ENCODE peak calls at places on chromosomes 1 and 21, in nine cellular contexts. M is right lobe of liver; J is CD8-positive, alpha-beta T cell; Y is pancreas; K is thoracic aorta; T is adrenal gland; G is BJ; I is AG10803; A is brain microvascular endothelial cell. C is an unnamed sample.

GRCh38 chr1:240714893-240715292 is 102.9 kb upstream of the GREM2 start:
- DNase-seq in M (no peak), J (no peak), Y (no peak), K (no peak), T (no peak), G (no peak), I (no peak), A (no peak), C (no peak)

GRCh38 chr1:117679868-117680267 is 74.0 kb downstream of the TENT5C start:
- DNase-seq in M (no peak), J (no peak), Y (no peak), K (no peak), T (no peak), G (no peak), I (no peak), A (no peak), C (no peak)

GRCh38 chr1:84260852-84261518 is 40.5 kb upstream of the SAMD13 start:
- DNase-seq in M (no peak), J (no peak), Y (no peak), K (no peak), T (no peak), G (no peak), I (no peak), A (no peak), C (no peak)

GRCh38 chr1:180586671-180587155 is 27.9 kb downstream of the OVAAL start:
- DNase-seq in M (no peak), J (no peak), Y (peak), K (no peak), T (peak), G (no peak), I (peak), A (peak), C (no peak)

GRCh38 chr1:110672753-110673108 is 2.0 kb downstream of the KCNA3 start:
- DNase-seq in M (no peak), J (peak), Y (no peak), K (no peak), T (no peak), G (no peak), I (no peak), A (no peak), C (no peak)

GRCh38 chr1:240295811-240296210 is 204.1 kb downstream of the FMN2 start:
- DNase-seq in M (no peak), J (no peak), Y (no peak), K (no peak), T (no peak), G (no peak), I (no peak), A (no peak), C (no peak)

GRCh38 chr1:60553730-60554129 is 480.2 kb upstream of the C1orf87 start:
- DNase-seq in M (no peak), J (no peak), Y (no peak), K (no peak), T (no peak), G (no peak), I (no peak), A (no peak), C (no peak)

GRCh38 chr1:166253076-166253779 is 86.4 kb upstream of the FAM78B start:
- DNase-seq in M (no peak), J (no peak), Y (no peak), K (no peak), T (no peak), G (no peak), I (no peak), A (no peak), C (no peak)

GRCh38 chr1:160083968-160084770 is 2.8 kb downstream of the KCNJ9 start:
- DNase-seq in M (peak), J (peak), Y (peak), K (no peak), T (peak), G (no peak), I (no peak), A (no peak), C (no peak)

GRCh38 chr1:36560621-36561364 is 78.1 kb upstream of the CSF3R start:
- DNase-seq in M (no peak), J (no peak), Y (no peak), K (no peak), T (no peak), G (no peak), I (no peak), A (no peak), C (no peak)

GRCh38 chr1:54774820-54775498 is 10.6 kb upstream of the PARS2 start:
- DNase-seq in M (no peak), J (no peak), Y (no peak), K (no peak), T (no peak), G (no peak), I (no peak), A (peak), C (no peak)

GRCh38 chr1:24913616-24914225 is 16.4 kb downstream of the RUNX3 start:
- DNase-seq in M (no peak), J (no peak), Y (no peak), K (no peak), T (no peak), G (no peak), I (no peak), A (no peak), C (no peak)

GRCh38 chr1:42214447-42214871 is 49.9 kb upstream of the GUCA2A start:
- DNase-seq in M (no peak), J (no peak), Y (peak), K (no peak), T (peak), G (no peak), I (peak), A (peak), C (peak)

GRCh38 chr1:30232288-30232899 is 491.0 kb downstream of the MATN1 start:
- DNase-seq in M (no peak), J (no peak), Y (no peak), K (no peak), T (peak), G (no peak), I (no peak), A (no peak), C (no peak)

GRCh38 chr21:35257413-35257812 is 208.3 kb upstream of the RUNX1 start:
- DNase-seq in M (peak), J (no peak), Y (peak), K (peak), T (peak), G (no peak), I (peak), A (peak), C (peak)

GRCh38 chr1:217661407-217661806 is 30.3 kb downstream of the SPATA17 start:
- DNase-seq in M (no peak), J (no peak), Y (no peak), K (no peak), T (no peak), G (no peak), I (no peak), A (no peak), C (no peak)

GRCh38 chr1:7298749-7299151 is 472.3 kb upstream of the VAMP3 start:
- DNase-seq in M (no peak), J (no peak), Y (no peak), K (no peak), T (no peak), G (peak), I (peak), A (peak), C (no peak)

GRCh38 chr1:42043182-42043581 is 110.0 kb upstream of the GUCA2B start:
- DNase-seq in M (no peak), J (no peak), Y (no peak), K (no peak), T (no peak), G (no peak), I (no peak), A (no peak), C (peak)

GRCh38 chr1:24112381-24113169 is 640 bp upstream of the MYOM3 start:
- DNase-seq in M (peak), J (peak), Y (peak), K (peak), T (peak), G (no peak), I (peak), A (peak), C (no peak)

GRCh38 chr1:23799570-23800395 is 771 bp downstream of the GALE start:
- DNase-seq in M (peak), J (peak), Y (peak), K (no peak), T (peak), G (no peak), I (peak), A (no peak), C (peak)

GRCh38 chr1:224707849-224708725 is 92.0 kb downstream of the CNIH3 start:
- DNase-seq in M (peak), J (no peak), Y (no peak), K (no peak), T (peak), G (peak), I (peak), A (peak), C (no peak)

GRCh38 chr1:228082260-228082974 is at the start of gene ARF1:
- DNase-seq in M (peak), J (peak), Y (peak), K (peak), T (peak), G (peak), I (peak), A (peak), C (peak)

GRCh38 chr1:19786988-19787423 is 12.7 kb downstream of the TMCO4 start:
- DNase-seq in M (no peak), J (no peak), Y (no peak), K (no peak), T (no peak), G (no peak), I (no peak), A (no peak), C (no peak)

GRCh38 chr1:222105393-222105737 is 363.5 kb upstream of the DUSP10 start:
- DNase-seq in M (peak), J (no peak), Y (peak), K (no peak), T (no peak), G (no peak), I (no peak), A (no peak), C (no peak)

GRCh38 chr1:61081135-61081636 is 1.2 kb upstream of the NFIA start:
- DNase-seq in M (no peak), J (no peak), Y (no peak), K (no peak), T (no peak), G (no peak), I (no peak), A (no peak), C (no peak)

GRCh38 chr1:7390604-7391000 is 380.5 kb upstream of the VAMP3 start:
- DNase-seq in M (no peak), J (no peak), Y (no peak), K (no peak), T (no peak), G (no peak), I (no peak), A (no peak), C (no peak)

GRCh38 chr1:205444931-205445652 is 10.8 kb downstream of the BLACAT1 start:
- DNase-seq in M (no peak), J (no peak), Y (no peak), K (peak), T (peak), G (no peak), I (peak), A (no peak), C (peak)

GRCh38 chr21:38817371-38818335 is 11.9 kb downstream of the ETS2 start:
- DNase-seq in M (no peak), J (no peak), Y (no peak), K (no peak), T (peak), G (peak), I (peak), A (peak), C (no peak)

GRCh38 chr21:36908260-36908908 is 58.1 kb downstream of the HLCS start:
- DNase-seq in M (no peak), J (no peak), Y (no peak), K (no peak), T (no peak), G (no peak), I (peak), A (no peak), C (no peak)

GRCh38 chr1:2840036-2840809 is 38.7 kb upstream of the TTC34 start:
- DNase-seq in M (no peak), J (peak), Y (no peak), K (no peak), T (no peak), G (no peak), I (no peak), A (no peak), C (no peak)
- H3K4me3 ChIP-seq in M (no peak), J (peak), Y (no peak), K (no peak), T (no peak), G (no peak), I (no peak), A (no peak), C (no peak)

DNA sequence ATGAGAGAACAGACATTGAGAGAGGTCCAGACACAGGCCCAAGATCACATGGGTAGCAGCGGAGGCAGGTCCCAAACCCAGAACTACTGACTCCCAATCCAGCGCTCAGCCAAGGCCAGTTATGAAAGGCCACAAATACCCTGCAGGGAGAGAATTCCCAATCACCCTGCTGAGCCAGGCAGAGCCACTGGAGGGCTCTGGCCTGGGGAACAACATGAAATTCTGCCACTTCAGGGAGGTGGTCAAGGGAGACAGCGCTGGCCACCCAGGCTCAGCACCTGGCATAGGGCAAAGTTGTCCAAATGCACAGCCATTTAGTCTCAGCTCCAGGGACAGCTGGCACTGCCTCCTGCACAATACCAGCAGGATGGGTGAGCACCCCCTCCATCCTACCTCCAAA is 27.5 kb downstream of the SLC9A1 start:
- DNase-seq in M (no peak), J (no peak), Y (no peak), K (no peak), T (peak), G (no peak), I (no peak), A (no peak), C (no peak)
- TF ChIP-seq CTCF in M (no peak), J (no peak), Y (no peak), K (no peak), T (peak), G (peak), I (peak), A (peak), C (peak)

GRCh38 chr1:66521736-66522365 is 12.1 kb upstream of the SGIP1 start:
- DNase-seq in M (no peak), J (no peak), Y (no peak), K (no peak), T (no peak), G (peak), I (peak), A (peak), C (peak)
- H3K4me3 ChIP-seq in M (no peak), J (no peak), Y (no peak), K (no peak), T (no peak), G (no peak), I (no peak), A (no peak), C (no peak)

DNA sequence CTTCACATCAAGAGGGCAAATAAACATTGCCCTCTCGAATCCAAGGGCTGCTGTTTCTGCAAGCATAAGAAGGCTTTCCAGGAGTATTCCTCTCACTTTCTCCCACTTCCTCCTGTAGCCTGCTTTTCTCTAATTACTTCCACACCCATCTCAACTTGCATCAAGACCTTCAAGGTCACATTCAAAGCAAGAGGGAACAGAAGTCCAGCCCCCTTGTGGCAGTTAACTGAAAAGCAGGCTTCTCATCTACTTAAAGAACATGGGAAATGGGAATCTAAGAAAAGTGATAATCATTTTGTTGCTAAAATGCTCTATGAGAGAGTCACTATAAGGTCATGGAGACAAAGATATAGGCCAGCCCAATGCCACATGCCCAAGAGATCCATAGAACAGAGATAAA is 874.4 kb downstream of the KCNT2 start:
- DNase-seq in M (no peak), J (no peak), Y (no peak), K (no peak), T (no peak), G (no peak), I (peak), A (peak), C (no peak)
- TF ChIP-seq CTCF in M (peak), J (no peak), Y (no peak), K (no peak), T (no peak), G (peak), I (peak), A (peak), C (peak)

GRCh38 chr1:82284213-82284612 is 483.5 kb downstream of the ADGRL2 start:
- DNase-seq in M (no peak), J (no peak), Y (no peak), K (no peak), T (no peak), G (no peak), I (no peak), A (no peak), C (no peak)

GRCh38 chr1:82273816-82274215 is 473.1 kb downstream of the ADGRL2 start:
- DNase-seq in M (no peak), J (no peak), Y (no peak), K (no peak), T (no peak), G (no peak), I (no peak), A (peak), C (no peak)

DNA sequence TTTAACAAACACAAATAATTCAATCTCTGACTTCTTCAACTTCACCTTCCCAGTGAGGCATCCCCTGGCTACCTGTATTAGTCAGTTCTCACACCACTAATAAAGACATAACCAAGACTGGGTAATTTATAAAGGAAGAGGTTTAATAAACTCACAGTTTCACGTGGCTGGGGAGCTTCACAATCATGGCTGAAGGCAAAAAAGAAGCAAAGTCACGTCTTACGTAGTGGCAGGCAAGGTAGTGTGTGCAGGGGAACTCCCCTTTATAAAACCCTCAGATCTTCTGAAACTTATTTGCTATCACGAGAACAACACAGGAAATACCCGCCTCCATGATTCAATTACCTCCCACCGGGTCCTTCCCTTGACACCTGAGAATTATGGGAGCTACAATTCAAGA is 478.5 kb downstream of the ADGRL2 start:
- DNase-seq in M (no peak), J (no peak), Y (no peak), K (no peak), T (no peak), G (no peak), I (no peak), A (no peak), C (no peak)
- H3K4me3 ChIP-seq in M (no peak), J (no peak), Y (no peak), K (no peak), T (no peak), G (no peak), I (no peak), A (no peak), C (no peak)

C was measured in retinal pigment epithelial cell.